ENCODE peak calls at places on chromosome 16, in six cellular contexts. G is CD8-positive, alpha-beta T cell; J is astrocyte of the spinal cord; N is epithelial cell of esophagus; D is CD4-positive, alpha-beta T cell; U is ovary. L is an unnamed sample.

GRCh38 chr16:54936979-54937672 is 6.5 kb downstream of the IRX5 start:
- DNase-seq in G (no peak), J (peak; percentile 74), N (peak; percentile 83), D (no peak), U (no peak), L (peak; percentile 30)

GRCh38 chr16:66741131-66741900 is 10.1 kb downstream of the DYNC1LI2 start:
- DNase-seq in G (no peak), J (peak; percentile 96), N (peak; percentile 79), D (no peak), U (peak; percentile 85), L (peak; percentile 93)

GRCh38 chr16:1444730-1445517 is 568 bp upstream of the CCDC154 start:
- DNase-seq in G (no peak), J (no peak), N (no peak), D (no peak), U (no peak), L (no peak)

GRCh38 chr16:60077791-60078280 is 1343.7 kb upstream of the GOT2 start:
- DNase-seq in G (no peak), J (no peak), N (peak; percentile 13), D (no peak), U (no peak), L (no peak)

GRCh38 chr16:13992322-13992721 is 72.4 kb downstream of the ERCC4 start:
- DNase-seq in G (no peak), J (no peak), N (no peak), D (no peak), U (no peak), L (no peak)

GRCh38 chr16:64481497-64481896 is 640.4 kb downstream of the CDH11 start:
- DNase-seq in G (no peak), J (no peak), N (no peak), D (no peak), U (no peak), L (no peak)

GRCh38 chr16:56637814-56638750 is at the start of gene MT1A:
- DNase-seq in G (no peak), J (peak; percentile 30), N (no peak), D (no peak), U (peak; percentile 77), L (peak; percentile 62)

GRCh38 chr16:11955713-11956123 is 9.3 kb upstream of the TNFRSF17 start:
- DNase-seq in G (no peak), J (peak; percentile 72), N (peak; percentile 92), D (no peak), U (no peak), L (peak; percentile 57)

GRCh38 chr16:89409161-89409711 is 81.1 kb downstream of the ANKRD11 start:
- DNase-seq in G (peak; percentile 77), J (no peak), N (peak; percentile 83), D (peak; percentile 47), U (no peak), L (peak; percentile 48)

GRCh38 chr16:23435500-23435899 is 17.5 kb downstream of the COG7 start:
- DNase-seq in G (peak; percentile 68), J (peak; percentile 64), N (peak; percentile 62), D (peak; percentile 46), U (peak; percentile 49), L (peak; percentile 85)

GRCh38 chr16:51389881-51390280 is 238.8 kb upstream of the SALL1 start:
- DNase-seq in G (no peak), J (no peak), N (no peak), D (no peak), U (no peak), L (no peak)

GRCh38 chr16:68646948-68647659 is 2.0 kb downstream of the CDH3 start:
- DNase-seq in G (no peak), J (no peak), N (peak; percentile 31), D (no peak), U (no peak), L (no peak)

GRCh38 chr16:72092832-72093447 is 480 bp downstream of the TXNL4B start:
- DNase-seq in G (no peak), J (peak; percentile 68), N (peak; percentile 67), D (no peak), U (peak; percentile 53), L (peak; percentile 84)

GRCh38 chr16:86869288-86870022 is 291.1 kb downstream of the FOXL1 start:
- DNase-seq in G (no peak), J (no peak), N (no peak), D (no peak), U (no peak), L (no peak)

GRCh38 chr16:15963307-15963910 is 14.0 kb downstream of the ABCC1 start:
- DNase-seq in G (no peak), J (no peak), N (no peak), D (no peak), U (no peak), L (no peak)

GRCh38 chr16:12186774-12187335 is 210.3 kb downstream of the SNX29 start:
- DNase-seq in G (no peak), J (peak; percentile 55), N (peak; percentile 36), D (no peak), U (no peak), L (peak; percentile 38)

GRCh38 chr16:3305109-3306068 is at the start of the genes TIGD7 and ZNF75A:
- DNase-seq in G (peak; percentile 81), J (peak; percentile 94), N (peak; percentile 93), D (peak; percentile 73), U (peak; percentile 90), L (peak; percentile 93)
- TF ChIP-seq CTCF in G (no peak), J (no peak), N (no peak), D (no peak), U (no peak), L (no peak)

DNA sequence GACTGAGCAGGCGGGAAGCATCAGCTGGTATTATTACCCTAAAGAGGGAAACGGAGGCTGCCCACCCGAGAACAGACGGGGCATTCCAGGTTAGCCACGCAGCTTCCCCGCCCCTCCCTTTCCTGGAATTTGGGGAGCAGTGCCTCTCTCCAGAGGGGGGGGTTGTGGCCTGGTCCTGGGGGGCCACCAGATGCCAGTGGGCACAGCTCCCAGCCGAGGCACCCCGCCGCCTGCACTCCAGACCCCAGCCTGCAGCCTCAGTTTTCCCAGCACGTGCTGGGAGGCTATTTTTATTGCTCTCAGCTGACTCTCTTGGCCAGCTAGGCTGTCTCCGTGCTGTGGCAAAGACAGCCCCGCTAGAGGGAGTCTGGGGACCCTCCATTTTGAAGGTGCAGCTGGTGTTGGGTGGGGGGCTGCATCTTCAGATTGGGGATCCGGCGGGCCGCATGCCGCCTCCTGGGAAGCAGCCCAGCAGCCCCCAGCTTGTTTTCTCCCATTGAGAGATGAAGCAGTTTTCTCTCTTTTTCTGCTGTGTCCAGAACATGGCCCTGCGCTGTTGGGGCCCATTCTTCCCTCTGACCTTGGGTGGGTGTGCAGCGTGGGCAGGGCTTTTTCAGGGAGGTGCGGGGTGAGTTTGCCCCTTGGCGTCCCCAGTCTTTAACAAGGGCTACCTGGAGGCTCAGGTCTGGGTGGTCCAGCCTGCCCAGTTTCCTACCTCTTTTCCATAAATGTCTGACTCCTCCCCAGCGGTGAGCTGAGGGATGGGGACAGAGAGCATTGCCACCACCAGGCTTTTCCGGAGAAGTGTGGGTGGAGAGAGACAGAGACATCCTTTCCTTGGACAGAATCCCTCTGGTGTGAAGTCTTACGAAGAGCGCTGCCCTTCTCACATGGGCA is 62.5 kb upstream of the GSE1 start:
- DNase-seq in G (no peak), J (no peak), N (no peak), D (no peak), U (no peak), L (no peak)
- TF ChIP-seq CTCF in G (no peak), J (peak; percentile 29), N (no peak), D (no peak), U (no peak), L (peak; percentile 23)

GRCh38 chr16:49700222-49700927 is 155.5 kb downstream of the ZNF423 start:
- DNase-seq in G (no peak), J (peak; percentile 22), N (no peak), D (no peak), U (peak; percentile 78), L (peak; percentile 13)

GRCh38 chr16:49704586-49705155 is 151.2 kb downstream of the ZNF423 start:
- DNase-seq in G (no peak), J (no peak), N (no peak), D (no peak), U (no peak), L (peak; percentile 21)

GRCh38 chr16:49701867-49702494 is 153.9 kb downstream of the ZNF423 start:
- DNase-seq in G (no peak), J (peak; percentile 72), N (no peak), D (no peak), U (peak; percentile 84), L (peak; percentile 64)

GRCh38 chr16:49700928-49701685 is 154.8 kb downstream of the ZNF423 start:
- DNase-seq in G (no peak), J (peak; percentile 30), N (no peak), D (no peak), U (peak; percentile 47), L (peak; percentile 49)

GRCh38 chr16:49703494-49703893 is 152.4 kb downstream of the ZNF423 start:
- DNase-seq in G (no peak), J (no peak), N (no peak), D (no peak), U (no peak), L (no peak)
- TF ChIP-seq CTCF in G (no peak), J (no peak), N (no peak), D (no peak), U (no peak), L (no peak)

DNA sequence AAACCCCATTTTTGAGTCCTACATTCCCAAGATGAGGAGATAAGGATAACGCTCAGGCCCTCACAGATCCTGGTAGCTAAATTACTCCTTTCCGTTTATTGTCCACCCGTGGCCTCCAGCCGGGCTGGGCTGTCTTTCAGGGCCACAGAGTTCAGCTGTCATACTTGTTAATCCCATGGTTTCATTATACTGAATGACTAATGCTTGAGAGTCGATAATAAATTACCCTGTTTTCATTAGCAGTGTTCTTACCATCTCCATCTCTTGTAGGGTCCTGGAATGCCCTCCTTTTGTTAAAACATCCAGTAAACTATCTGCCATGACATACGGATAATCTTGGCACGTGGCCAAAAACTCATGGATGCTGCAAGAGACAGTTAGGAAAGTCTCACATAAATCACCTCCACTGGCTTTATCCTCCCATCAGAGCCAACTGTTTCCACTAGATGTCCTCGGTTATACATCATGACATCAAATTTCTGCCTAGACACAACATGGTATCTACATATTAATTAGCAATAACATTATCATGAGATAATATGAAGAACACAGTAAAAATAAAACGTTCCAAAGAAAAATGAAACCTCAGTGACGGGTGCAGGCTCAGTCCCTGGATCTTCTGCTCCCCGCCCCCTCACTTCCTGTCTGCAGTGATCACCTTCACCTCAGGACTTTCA is 45.3 kb downstream of the BRD7 start:
- DNase-seq in G (no peak), J (peak; percentile 38), N (peak; percentile 47), D (no peak), U (no peak), L (peak; percentile 73)
- TF ChIP-seq CTCF in G (peak; percentile 2), J (peak; percentile 24), N (peak; percentile 42), D (peak; percentile 43), U (no peak), L (peak; percentile 48)

L was measured in choroid plexus epithelial cell.